ENCODE peak calls at places on chromosome 9, in nine cellular contexts. D is CD8-positive, alpha-beta memory T cell; Q is AG04450; Y is stomach; R is transverse colon; K is HCT116; E is CD4-positive, alpha-beta memory T cell; S is fibroblast of lung; U is CD4-positive, CD25-positive, alpha-beta regulatory T cell. J is an unnamed sample.

GRCh38 chr9:110850401-110851135 is 182.0 kb downstream of the MUSK start:
- DNase-seq in D (no peak), Q (no peak), Y (no peak), R (no peak), K (no peak), E (no peak), S (no peak), U (no peak), J (peak; percentile 29)

GRCh38 chr9:105401651-105402050 is 46.2 kb upstream of the FSD1L start:
- DNase-seq in D (no peak), Q (no peak), Y (no peak), R (no peak), K (no peak), E (no peak), S (peak; percentile 37), U (no peak), J (no peak)

GRCh38 chr9:105690742-105691141 is 3.6 kb upstream of the TMEM38B start:
- DNase-seq in D (no peak), Q (no peak), Y (no peak), R (no peak), K (no peak), E (no peak), S (no peak), U (no peak), J (no peak)

GRCh38 chr9:12627091-12627490 is 66.1 kb upstream of the TYRP1 start:
- DNase-seq in D (no peak), Q (no peak), Y (no peak), R (no peak), K (no peak), E (no peak), S (no peak), U (no peak), J (no peak)

GRCh38 chr9:107932036-107932435 is 442.5 kb upstream of the KLF4 start:
- DNase-seq in D (no peak), Q (no peak), Y (no peak), R (no peak), K (no peak), E (no peak), S (peak; percentile 25), U (no peak), J (no peak)

GRCh38 chr9:89794918-89795317 is 190.1 kb downstream of the GADD45G start:
- DNase-seq in D (no peak), Q (no peak), Y (peak; percentile 47), R (peak; percentile 32), K (no peak), E (no peak), S (no peak), U (no peak), J (no peak)

GRCh38 chr9:108951578-108951977 is 17.4 kb downstream of the ABITRAM start:
- DNase-seq in D (no peak), Q (no peak), Y (no peak), R (no peak), K (no peak), E (no peak), S (no peak), U (no peak), J (no peak)

GRCh38 chr9:72807765-72808445 is 144.9 kb downstream of the ALDH1A1 start:
- DNase-seq in D (no peak), Q (no peak), Y (no peak), R (no peak), K (peak; percentile 32), E (no peak), S (no peak), U (no peak), J (peak; percentile 38)

GRCh38 chr9:126684345-126684744 is 70.6 kb downstream of the LMX1B start:
- DNase-seq in D (no peak), Q (no peak), Y (no peak), R (no peak), K (no peak), E (no peak), S (no peak), U (no peak), J (no peak)

GRCh38 chr9:70006299-70006698 is 37.3 kb upstream of the MAMDC2 start:
- DNase-seq in D (no peak), Q (no peak), Y (no peak), R (no peak), K (no peak), E (no peak), S (peak; percentile 57), U (no peak), J (no peak)

GRCh38 chr9:124349267-124349666 is 66.0 kb downstream of the PSMB7 start:
- DNase-seq in D (no peak), Q (no peak), Y (no peak), R (no peak), K (no peak), E (no peak), S (no peak), U (no peak), J (no peak)

GRCh38 chr9:22102347-22103053 is 93.4 kb upstream of the CDKN2B start:
- DNase-seq in D (no peak), Q (no peak), Y (no peak), R (no peak), K (no peak), E (no peak), S (no peak), U (peak; percentile 70), J (no peak)

GRCh38 chr9:114224247-114224610 is 68.9 kb downstream of the COL27A1 start:
- DNase-seq in D (no peak), Q (no peak), Y (no peak), R (no peak), K (no peak), E (no peak), S (peak; percentile 76), U (no peak), J (peak; percentile 44)

GRCh38 chr9:114223564-114224246 is 68.4 kb downstream of the COL27A1 start:
- DNase-seq in D (no peak), Q (no peak), Y (no peak), R (no peak), K (peak; percentile 51), E (no peak), S (peak; percentile 82), U (no peak), J (no peak)

GRCh38 chr9:114226289-114227055 is 71.1 kb downstream of the COL27A1 start:
- DNase-seq in D (no peak), Q (no peak), Y (no peak), R (no peak), K (no peak), E (no peak), S (no peak), U (no peak), J (no peak)

GRCh38 chr9:114227288-114228033 is 72.1 kb downstream of the COL27A1 start:
- DNase-seq in D (no peak), Q (no peak), Y (no peak), R (no peak), K (no peak), E (no peak), S (no peak), U (no peak), J (no peak)

DNA sequence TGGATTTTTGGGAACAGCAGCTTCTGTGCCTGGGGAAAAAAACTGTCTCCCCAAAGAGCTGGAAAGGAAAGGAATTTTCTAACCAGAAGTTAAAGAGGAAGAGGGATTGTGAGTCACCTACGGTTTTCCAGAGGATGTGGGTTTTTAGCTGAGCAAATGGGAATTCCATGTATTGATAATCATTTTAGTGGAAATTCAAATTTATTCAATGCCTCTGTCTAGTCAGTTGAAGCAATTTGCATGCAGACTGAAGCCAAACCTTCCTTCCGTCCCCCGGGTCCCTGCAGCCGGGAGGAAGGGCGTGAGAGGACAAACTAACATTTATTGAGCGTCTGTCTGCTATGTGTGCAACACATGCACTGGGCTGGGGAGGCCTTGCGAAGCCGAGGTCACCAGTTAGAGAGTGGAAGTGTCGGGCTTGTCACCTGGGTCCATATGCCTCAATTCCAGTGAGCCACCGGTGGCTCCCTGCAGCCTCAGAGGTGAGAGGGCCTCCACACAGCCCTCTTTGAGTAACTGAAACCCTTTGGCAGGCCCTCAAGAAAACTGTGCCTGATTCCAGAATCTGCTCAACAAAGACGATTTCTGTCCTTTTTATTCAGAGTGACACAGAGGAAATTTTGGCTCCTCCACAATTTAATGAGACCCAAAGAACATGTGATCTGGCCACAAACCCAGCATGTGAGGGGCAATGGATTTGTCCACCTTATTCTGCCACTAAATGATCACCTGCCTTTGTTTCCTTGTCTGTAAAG is 70.4 kb downstream of the COL27A1 start:
- DNase-seq in D (no peak), Q (no peak), Y (no peak), R (no peak), K (no peak), E (no peak), S (peak; percentile 81), U (no peak), J (peak; percentile 57)
- H3K27ac ChIP-seq in D (no peak overlapping the region), Q (peak overlapping the region; percentile 40), Y (no peak overlapping the region), R (no peak overlapping the region), K (no peak overlapping the region), E (no peak overlapping the region), S (peak overlapping the region; percentile 17), U (no peak overlapping the region), J (peak overlapping the region; percentile 84)

DNA sequence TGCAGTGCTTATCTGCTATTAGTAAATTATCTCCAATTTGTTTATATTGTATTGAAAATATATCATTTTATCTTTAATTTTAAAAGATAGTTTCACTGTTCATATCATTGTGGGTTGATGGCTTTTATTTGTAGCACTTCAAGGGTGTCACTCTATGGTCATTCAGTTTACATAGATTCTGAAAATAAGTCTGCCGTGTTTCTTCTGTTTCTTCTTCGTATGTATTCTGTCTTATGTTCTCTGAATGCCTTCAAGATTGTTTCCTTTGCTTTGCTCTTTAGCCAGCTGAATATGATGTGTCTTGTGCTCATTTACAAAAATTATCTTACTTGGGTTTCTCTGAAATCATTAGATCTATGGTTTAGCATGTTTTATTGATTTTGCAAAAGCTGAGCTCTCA is 359.9 kb downstream of the CYLC2 start:
- DNase-seq in D (no peak), Q (no peak), Y (no peak), R (no peak), K (no peak), E (no peak), S (no peak), U (no peak), J (no peak)
- H3K9me3 ChIP-seq in D (no peaks in the 10 kb centered on the region), Q (peaks cover 7% of the 10 kb centered on the region), Y (peaks cover 16% of the 10 kb centered on the region), R (peaks cover 5% of the 10 kb centered on the region), K (peaks cover 6% of the 10 kb centered on the region), E (no peaks in the 10 kb centered on the region), S (no peaks in the 10 kb centered on the region), U (no peaks in the 10 kb centered on the region), J (no peaks in the 10 kb centered on the region)

GRCh38 chr9:8895498-8896224 is 1096.1 kb upstream of the DMAC1 start:
- DNase-seq in D (no peak), Q (no peak), Y (no peak), R (no peak), K (no peak), E (no peak), S (peak; percentile 30), U (peak; percentile 34), J (peak; percentile 71)
- H3K27ac ChIP-seq in D (no peak overlapping the region), Q (no peak overlapping the region), Y (no peak overlapping the region), R (no peak overlapping the region), K (no peak overlapping the region), E (no peak overlapping the region), S (no peak overlapping the region), U (no peak overlapping the region), J (no peak overlapping the region)

DNA sequence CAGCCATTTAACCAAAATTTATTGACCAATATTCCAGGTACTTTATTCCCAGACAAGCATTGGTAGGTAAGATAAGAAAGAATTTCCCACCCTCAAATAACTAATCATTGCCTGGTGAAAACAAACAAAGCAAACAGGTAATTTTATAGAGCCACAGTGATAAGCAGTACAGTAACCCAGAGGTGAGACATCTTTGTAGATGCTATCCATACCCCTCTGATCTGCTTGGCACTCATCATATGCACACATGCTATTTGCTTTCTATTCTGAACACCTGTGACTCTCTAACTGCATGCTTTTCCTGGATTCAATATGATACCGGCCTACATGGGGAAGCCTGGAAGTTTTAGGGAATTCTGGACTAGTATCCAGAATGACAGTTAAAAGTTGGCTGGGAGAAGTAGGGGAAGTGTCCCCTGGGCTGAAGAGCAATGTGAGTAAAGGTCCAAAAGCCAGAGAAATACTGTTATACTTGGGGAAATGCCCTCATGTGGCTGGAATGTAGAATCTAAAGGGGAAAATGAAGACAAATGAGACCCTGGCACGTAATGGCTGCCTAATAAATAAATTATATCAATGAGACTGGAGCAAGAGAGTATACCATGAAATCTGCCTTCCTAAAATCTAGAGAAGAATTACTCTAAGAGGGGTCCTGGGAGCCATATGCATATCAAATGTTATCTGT is 243.8 kb upstream of the ADAMTSL1 start:
- DNase-seq in D (no peak), Q (no peak), Y (no peak), R (no peak), K (no peak), E (no peak), S (no peak), U (no peak), J (no peak)
- H3K9me3 ChIP-seq in D (no peaks in the 10 kb centered on the region), Q (no peaks in the 10 kb centered on the region), Y (no peaks in the 10 kb centered on the region), R (no peaks in the 10 kb centered on the region), K (no peaks in the 10 kb centered on the region), E (no peaks in the 10 kb centered on the region), S (no peaks in the 10 kb centered on the region), U (no peaks in the 10 kb centered on the region), J (no peaks in the 10 kb centered on the region)

J was measured in SJCRH30.